ENCODE peak calls at places on chromosomes 6 and 20, in ten cellular contexts. W is CD4-positive, alpha-beta T cell; M is tibial nerve; C is GM12865; J is AG04450; X is cardiac muscle cell; E is dorsolateral prefrontal cortex; K is B cell; R is heart right ventricle; H is cardiac fibroblast. O is an unnamed sample.

GRCh38 chr20:4167261-4168004 is 152.1 kb upstream of the RNF24 start:
- DNase-seq in C (no peak), J (no peak), R (no peak), E (peak; percentile 76), W (no peak), M (no peak), X (peak; percentile 59), H (no peak), K (no peak), O (no peak)

GRCh38 chr6:16698988-16699868 is 62.0 kb downstream of the ATXN1 start:
- DNase-seq in H (no peak), W (no peak), C (no peak), E (no peak), M (no peak), X (peak; percentile 26), K (no peak), J (no peak), R (no peak), O (no peak)

GRCh38 chr20:10225439-10226080 is 6.9 kb downstream of the SNAP25 start:
- DNase-seq in R (no peak), X (peak; percentile 9), M (no peak), K (no peak), C (peak; percentile 20), E (no peak), H (peak; percentile 5), W (no peak), J (no peak), O (no peak)

GRCh38 chr6:111087871-111088667 is 766 bp downstream of the SLC16A10 start:
- DNase-seq in M (no peak), C (peak; percentile 24), H (no peak), K (peak; percentile 43), X (peak; percentile 7), W (peak; percentile 46), E (peak; percentile 10), J (no peak), R (peak; percentile 9), O (no peak)

GRCh38 chr20:58141971-58142842 is 86.2 kb downstream of the ANKRD60 start:
- DNase-seq in W (no peak), H (no peak), R (no peak), C (no peak), K (peak; percentile 19), X (no peak), J (no peak), M (no peak), E (no peak), O (peak; percentile 64)

GRCh38 chr6:156850356-156850755 is 73.2 kb downstream of the ARID1B start:
- DNase-seq in K (no peak), C (no peak), R (no peak), W (no peak), X (no peak), J (no peak), E (no peak), H (no peak), M (no peak), O (no peak)

GRCh38 chr6:13014551-13015378 is 298.2 kb downstream of the PHACTR1 start:
- DNase-seq in H (no peak), E (no peak), C (no peak), J (no peak), K (no peak), W (no peak), M (no peak), X (no peak), R (peak; percentile 30), O (no peak)

GRCh38 chr6:22845467-22845866 is 276.1 kb downstream of the HDGFL1 start:
- DNase-seq in W (no peak), H (no peak), X (no peak), J (no peak), K (no peak), C (no peak), R (no peak), E (no peak), M (no peak), O (no peak)

GRCh38 chr20:2922957-2923356 is 49.7 kb downstream of the PTPRA start:
- DNase-seq in H (no peak), J (no peak), C (no peak), K (no peak), R (no peak), M (no peak), E (no peak), X (no peak), W (no peak), O (no peak)

GRCh38 chr6:28489366-28490190 is 26.0 kb downstream of the GPX6 start:
- DNase-seq in R (no peak), W (peak; percentile 13), X (peak; percentile 85), K (no peak), E (peak; percentile 8), C (peak; percentile 93), H (peak; percentile 78), M (peak; percentile 18), J (peak; percentile 23), O (peak; percentile 76)

GRCh38 chr6:4133941-4134838 is 1.2 kb downstream of the ECI2 start:
- DNase-seq in M (peak; percentile 25), J (no peak), E (peak; percentile 38), K (no peak), H (peak; percentile 9), C (peak; percentile 43), W (no peak), X (peak; percentile 20), R (no peak), O (no peak)

GRCh38 chr6:165833355-165833754 is 170.3 kb upstream of the PDE10A start:
- DNase-seq in H (no peak), W (no peak), K (no peak), E (no peak), C (no peak), M (no peak), X (no peak), J (no peak), R (no peak), O (no peak)

GRCh38 chr6:46042355-46042999 is 26.8 kb upstream of the CLIC5 start:
- DNase-seq in W (no peak), E (no peak), M (no peak), J (no peak), C (peak; percentile 41), K (no peak), X (peak; percentile 74), H (peak; percentile 67), R (no peak), O (no peak)
- TF ChIP-seq CTCF in W (peak; percentile 35), E (peak; percentile 56), M (peak; percentile 45), J (peak; percentile 32), C (peak; percentile 56), K (peak; percentile 32), X (peak; percentile 70), H (peak; percentile 63), R (peak; percentile 72), O (peak; percentile 70)

GRCh38 chr20:41064377-41064776 is 35.8 kb downstream of the TOP1 start:
- DNase-seq in C (peak; percentile 67), E (no peak), X (no peak), J (no peak), K (no peak), M (no peak), W (no peak), R (no peak), H (no peak), O (no peak)
- TF ChIP-seq CTCF in C (no peak), E (no peak), X (no peak), J (no peak), K (no peak), M (no peak), W (no peak), R (no peak), H (no peak), O (no peak)

GRCh38 chr6:115545410-115545986 is 515.2 kb downstream of the FRK start:
- DNase-seq in H (no peak), C (peak; percentile 9), K (no peak), W (no peak), J (no peak), R (peak; percentile 16), M (no peak), E (no peak), X (no peak), O (no peak)
- TF ChIP-seq CTCF in H (no peak), C (no peak), K (no peak), W (no peak), J (no peak), R (peak; percentile 13), M (no peak), E (no peak), X (no peak), O (peak; percentile 65)

GRCh38 chr20:64133951-64134407 is 26.6 kb upstream of the NPBWR2 start:
- DNase-seq in J (no peak), W (no peak), K (peak; percentile 27), M (no peak), X (no peak), R (no peak), C (peak; percentile 30), E (no peak), H (no peak), O (no peak)
- TF ChIP-seq CTCF in J (peak; percentile 32), W (no peak), K (no peak), M (no peak), X (peak; percentile 2), R (peak; percentile 20), C (no peak), E (no peak), H (peak; percentile 19), O (peak; percentile 41)

DNA sequence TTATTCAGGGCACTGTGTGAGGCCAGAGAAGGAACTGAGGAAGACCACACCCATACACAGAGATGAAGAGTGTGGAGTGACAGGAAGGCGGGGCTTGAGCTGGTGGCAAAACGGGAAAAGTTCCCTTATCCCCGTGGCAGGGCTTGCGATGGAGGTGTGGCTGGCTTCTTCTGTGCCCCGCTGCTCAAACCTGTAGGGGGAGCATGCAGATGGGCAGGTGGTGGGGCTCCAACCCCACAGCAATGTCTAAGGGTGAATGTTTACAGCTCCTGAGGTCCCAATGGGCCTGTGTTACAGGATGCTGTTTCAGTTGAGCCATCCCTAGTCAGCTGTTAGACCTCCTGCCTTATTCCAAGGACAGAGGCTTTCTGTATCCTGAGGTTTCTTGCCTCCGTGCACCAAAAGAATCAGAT is 105.9 kb downstream of the LY86 start:
- DNase-seq in W (no peak), H (no peak), E (no peak), C (no peak), K (no peak), X (no peak), M (no peak), R (no peak), J (no peak), O (no peak)
- TF ChIP-seq CTCF in W (no peak), H (no peak), E (no peak), C (peak; percentile 3), K (no peak), X (no peak), M (no peak), R (no peak), J (no peak), O (no peak)

GRCh38 chr6:71886184-71887005 is at the start of gene RIMS1:
- DNase-seq in R (peak; percentile 13), W (no peak), M (no peak), J (no peak), K (no peak), X (peak; percentile 26), E (peak; percentile 56), C (peak; percentile 68), H (peak; percentile 18), O (peak; percentile 72)
- TF ChIP-seq CTCF in R (no peak), W (no peak), M (no peak), J (peak; percentile 48), K (no peak), X (peak; percentile 36), E (no peak), C (peak; percentile 19), H (peak; percentile 41), O (peak; percentile 77)

GRCh38 chr20:50281831-50282591 is 91.4 kb downstream of the CEBPB start:
- DNase-seq in J (no peak), W (no peak), E (no peak), R (no peak), K (no peak), H (no peak), C (peak; percentile 24), X (no peak), M (no peak), O (no peak)
- TF ChIP-seq CTCF in J (no peak), W (no peak), E (no peak), R (peak; percentile 25), K (no peak), H (no peak), C (peak; percentile 17), X (peak; percentile 17), M (no peak), O (peak; percentile 21)